ENCODE peak calls at places on chromosomes 1 and 21, in nine cellular contexts. One of them, this sample, is unnamed.

GRCh38 chr1:208524920-208525319 is 280.7 kb upstream of the PLXNA2 start:
- DNase-seq in NB4: no peak
- DNase-seq in Peyer's patch: no peak
- DNase-seq in fibroblast of villous mesenchyme: no peak
- DNase-seq in A549: no peak
- DNase-seq in kidney: no peak
- DNase-seq in cardiac muscle cell: no peak
- DNase-seq in DND-41: no peak
- DNase-seq in AG10803: peak; percentile 80
- DNase-seq in this sample: no peak

GRCh38 chr1:62259551-62259950 is 59.7 kb downstream of the KANK4 start:
- DNase-seq in NB4: no peak
- DNase-seq in Peyer's patch: no peak
- DNase-seq in fibroblast of villous mesenchyme: no peak
- DNase-seq in A549: no peak
- DNase-seq in kidney: no peak
- DNase-seq in cardiac muscle cell: no peak
- DNase-seq in DND-41: no peak
- DNase-seq in AG10803: no peak
- DNase-seq in this sample: no peak

GRCh38 chr1:172674831-172675613 is 16.1 kb downstream of the FASLG start:
- DNase-seq in NB4: no peak
- DNase-seq in Peyer's patch: no peak
- DNase-seq in fibroblast of villous mesenchyme: peak; percentile 73
- DNase-seq in A549: no peak
- DNase-seq in kidney: no peak
- DNase-seq in cardiac muscle cell: peak; percentile 19
- DNase-seq in DND-41: peak; percentile 63
- DNase-seq in AG10803: peak; percentile 50
- DNase-seq in this sample: no peak

GRCh38 chr1:177966199-177966598 is 3.7 kb downstream of the SEC16B start:
- DNase-seq in NB4: no peak
- DNase-seq in Peyer's patch: no peak
- DNase-seq in fibroblast of villous mesenchyme: peak; percentile 58
- DNase-seq in A549: no peak
- DNase-seq in kidney: no peak
- DNase-seq in cardiac muscle cell: no peak
- DNase-seq in DND-41: no peak
- DNase-seq in AG10803: peak; percentile 33
- DNase-seq in this sample: no peak

GRCh38 chr1:56032276-56032675 is 547.1 kb downstream of the PLPP3 start:
- DNase-seq in NB4: no peak
- DNase-seq in Peyer's patch: no peak
- DNase-seq in fibroblast of villous mesenchyme: no peak
- DNase-seq in A549: no peak
- DNase-seq in kidney: no peak
- DNase-seq in cardiac muscle cell: peak; percentile 30
- DNase-seq in DND-41: no peak
- DNase-seq in AG10803: peak; percentile 27
- DNase-seq in this sample: peak; percentile 31

GRCh38 chr1:3570081-3570986 is 41.0 kb downstream of the MEGF6 start:
- DNase-seq in NB4: peak; percentile 70
- DNase-seq in Peyer's patch: no peak
- DNase-seq in fibroblast of villous mesenchyme: no peak
- DNase-seq in A549: no peak
- DNase-seq in kidney: no peak
- DNase-seq in cardiac muscle cell: no peak
- DNase-seq in DND-41: peak; percentile 4
- DNase-seq in AG10803: no peak
- DNase-seq in this sample: no peak

GRCh38 chr1:95127380-95127779 is 10.2 kb downstream of the TLCD4 start:
- DNase-seq in NB4: no peak
- DNase-seq in Peyer's patch: no peak
- DNase-seq in fibroblast of villous mesenchyme: no peak
- DNase-seq in A549: no peak
- DNase-seq in kidney: no peak
- DNase-seq in cardiac muscle cell: no peak
- DNase-seq in DND-41: no peak
- DNase-seq in AG10803: no peak
- DNase-seq in this sample: no peak

GRCh38 chr21:45439171-45439872 is 34.4 kb downstream of the COL18A1 start:
- DNase-seq in NB4: peak; percentile 87
- DNase-seq in Peyer's patch: peak; percentile 90
- DNase-seq in fibroblast of villous mesenchyme: peak; percentile 96
- DNase-seq in A549: peak; percentile 78
- DNase-seq in kidney: peak; percentile 94
- DNase-seq in cardiac muscle cell: peak; percentile 94
- DNase-seq in DND-41: peak; percentile 80
- DNase-seq in AG10803: peak; percentile 85
- DNase-seq in this sample: peak; percentile 94

GRCh38 chr1:29876902-29877301 is 640.6 kb downstream of the PTPRU start:
- DNase-seq in NB4: peak; percentile 6
- DNase-seq in Peyer's patch: no peak
- DNase-seq in fibroblast of villous mesenchyme: no peak
- DNase-seq in A549: no peak
- DNase-seq in kidney: no peak
- DNase-seq in cardiac muscle cell: no peak
- DNase-seq in DND-41: no peak
- DNase-seq in AG10803: no peak
- DNase-seq in this sample: no peak

GRCh38 chr1:27599605-27600499 is 4.1 kb downstream of the AHDC1 start:
- DNase-seq in NB4: peak; percentile 77
- DNase-seq in Peyer's patch: no peak
- DNase-seq in fibroblast of villous mesenchyme: no peak
- DNase-seq in A549: no peak
- DNase-seq in kidney: no peak
- DNase-seq in cardiac muscle cell: no peak
- DNase-seq in DND-41: peak; percentile 76
- DNase-seq in AG10803: no peak
- DNase-seq in this sample: no peak

GRCh38 chr1:73671530-73671929 is 526.4 kb downstream of the LRRIQ3 start:
- DNase-seq in NB4: no peak
- DNase-seq in Peyer's patch: no peak
- DNase-seq in fibroblast of villous mesenchyme: no peak
- DNase-seq in A549: no peak
- DNase-seq in kidney: no peak
- DNase-seq in cardiac muscle cell: no peak
- DNase-seq in DND-41: no peak
- DNase-seq in AG10803: no peak
- DNase-seq in this sample: no peak

GRCh38 chr1:73673980-73674379 is 524.0 kb downstream of the LRRIQ3 start:
- DNase-seq in NB4: no peak
- DNase-seq in Peyer's patch: no peak
- DNase-seq in fibroblast of villous mesenchyme: no peak
- DNase-seq in A549: no peak
- DNase-seq in kidney: no peak
- DNase-seq in cardiac muscle cell: no peak
- DNase-seq in DND-41: no peak
- DNase-seq in AG10803: peak; percentile 5
- DNase-seq in this sample: no peak

DNA sequence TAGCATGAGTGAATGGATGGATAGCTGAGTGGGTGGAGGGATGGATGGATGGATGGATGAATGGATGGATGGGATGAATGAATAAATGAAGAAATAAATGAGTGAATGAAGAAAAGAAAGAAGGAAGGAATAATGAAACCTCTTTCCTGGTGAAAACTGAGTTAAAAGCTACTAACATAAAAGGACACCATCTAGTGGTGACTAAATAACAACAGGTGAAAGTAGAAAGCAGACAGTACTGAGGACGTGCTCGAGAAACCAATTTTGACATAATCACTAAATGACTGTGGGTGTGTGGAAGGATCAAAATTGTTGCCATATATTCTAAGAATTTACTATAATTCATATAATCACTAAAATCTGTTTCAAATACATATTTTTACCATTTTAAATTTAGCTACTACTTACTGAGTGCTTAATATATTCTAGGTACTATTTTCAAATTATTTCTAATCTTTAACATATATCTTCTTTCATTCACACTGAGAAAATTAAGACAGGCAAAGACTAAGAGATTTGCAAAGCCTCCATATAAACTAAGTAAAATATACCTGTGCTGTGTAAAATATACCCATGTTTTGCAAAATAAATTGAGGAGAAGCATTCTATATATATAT is 522.9 kb downstream of the LRRIQ3 start:
- DNase-seq in NB4: peak; percentile 3
- DNase-seq in Peyer's patch: no peak
- DNase-seq in fibroblast of villous mesenchyme: peak; percentile 1
- DNase-seq in A549: peak; percentile 1
- DNase-seq in kidney: no peak
- DNase-seq in cardiac muscle cell: peak; percentile 6
- DNase-seq in DND-41: no peak
- DNase-seq in AG10803: peak; percentile 20
- DNase-seq in this sample: peak; percentile 8
- TF ChIP-seq CTCF in NB4: peak; percentile 29
- TF ChIP-seq CTCF in Peyer's patch: peak; percentile 60
- TF ChIP-seq CTCF in fibroblast of villous mesenchyme: peak; percentile 34
- TF ChIP-seq CTCF in A549: peak; percentile 37
- TF ChIP-seq CTCF in kidney: peak; percentile 29
- TF ChIP-seq CTCF in cardiac muscle cell: peak; percentile 35
- TF ChIP-seq CTCF in DND-41: peak; percentile 69
- TF ChIP-seq CTCF in AG10803: peak; percentile 66
- TF ChIP-seq CTCF in this sample: peak; percentile 53

GRCh38 chr21:25573409-25574206 is 33.7 kb downstream of the MRPL39 start:
- DNase-seq in NB4: peak; percentile 61
- DNase-seq in Peyer's patch: no peak
- DNase-seq in fibroblast of villous mesenchyme: peak; percentile 84
- DNase-seq in A549: peak; percentile 29
- DNase-seq in kidney: no peak
- DNase-seq in cardiac muscle cell: peak; percentile 74
- DNase-seq in DND-41: peak; percentile 76
- DNase-seq in AG10803: peak; percentile 75
- DNase-seq in this sample: peak; percentile 81
- H3K4me3 ChIP-seq in NB4: no peak overlapping the region
- H3K4me3 ChIP-seq in Peyer's patch: no peak overlapping the region
- H3K4me3 ChIP-seq in fibroblast of villous mesenchyme: no peak overlapping the region
- H3K4me3 ChIP-seq in A549: no peak overlapping the region
- H3K4me3 ChIP-seq in kidney: no peak overlapping the region
- H3K4me3 ChIP-seq in cardiac muscle cell: no peak overlapping the region
- H3K4me3 ChIP-seq in DND-41: peak overlapping the region; percentile 14
- H3K4me3 ChIP-seq in AG10803: no peak overlapping the region
- H3K4me3 ChIP-seq in this sample: no peak overlapping the region

GRCh38 chr1:112501810-112502641 is 6.7 kb upstream of the WNT2B start:
- DNase-seq in NB4: peak; percentile 32
- DNase-seq in Peyer's patch: peak; percentile 87
- DNase-seq in fibroblast of villous mesenchyme: peak; percentile 71
- DNase-seq in A549: peak; percentile 57
- DNase-seq in kidney: peak; percentile 89
- DNase-seq in cardiac muscle cell: peak; percentile 86
- DNase-seq in DND-41: no peak
- DNase-seq in AG10803: peak; percentile 60
- DNase-seq in this sample: peak; percentile 72
- TF ChIP-seq CTCF in NB4: peak; percentile 36
- TF ChIP-seq CTCF in Peyer's patch: peak; percentile 85
- TF ChIP-seq CTCF in fibroblast of villous mesenchyme: peak; percentile 94
- TF ChIP-seq CTCF in A549: peak; percentile 51
- TF ChIP-seq CTCF in kidney: peak; percentile 61
- TF ChIP-seq CTCF in cardiac muscle cell: peak; percentile 95
- TF ChIP-seq CTCF in DND-41: no peak
- TF ChIP-seq CTCF in AG10803: peak; percentile 81
- TF ChIP-seq CTCF in this sample: peak; percentile 81

DNA sequence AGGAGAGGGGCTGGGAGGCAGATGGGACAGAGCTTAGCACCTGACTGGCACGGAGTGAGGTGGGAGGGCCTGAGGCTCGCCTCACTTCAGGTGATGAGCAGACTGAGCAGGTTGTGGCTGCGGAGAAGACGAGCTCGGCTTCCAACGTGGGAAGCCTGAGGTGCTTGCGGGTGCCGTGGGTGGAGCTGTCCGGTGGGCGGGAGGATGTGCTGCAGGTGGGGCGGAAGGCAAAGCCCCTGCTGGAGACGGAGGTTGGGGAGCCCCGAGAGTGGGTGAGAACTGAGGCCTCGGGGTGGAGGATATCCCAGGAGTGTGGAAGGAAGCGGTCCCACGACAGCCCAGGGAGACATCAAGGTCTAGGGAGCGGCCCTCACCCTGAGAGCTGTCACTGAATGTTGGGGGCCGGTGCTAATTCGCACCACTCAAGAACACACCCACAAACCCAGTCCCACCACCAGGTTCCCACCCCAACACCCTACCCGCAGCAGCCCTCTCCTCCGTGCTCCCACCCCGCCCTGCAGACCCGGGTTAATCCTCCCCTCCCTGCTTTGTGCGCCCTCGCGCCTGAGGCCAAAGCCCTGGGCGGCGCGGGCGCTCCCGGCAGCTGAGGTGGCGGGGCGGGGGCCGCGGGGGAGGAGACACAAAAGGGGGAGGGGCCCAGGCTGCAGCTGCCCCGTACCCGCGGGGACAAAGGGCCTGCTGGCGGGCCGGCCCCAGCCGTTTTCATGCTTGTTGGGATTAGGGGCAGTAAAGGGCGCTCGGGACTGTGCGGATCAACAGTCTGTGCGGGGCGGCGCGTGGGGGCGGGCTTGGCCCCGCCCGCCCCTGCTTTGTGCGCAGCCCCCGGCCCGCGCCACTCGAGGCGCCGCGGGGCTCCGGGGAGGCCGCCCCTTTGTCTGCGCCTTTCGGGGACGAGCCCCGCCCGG is 11.2 kb downstream of the C1orf216 start:
- DNase-seq in NB4: peak; percentile 60
- DNase-seq in Peyer's patch: peak; percentile 56
- DNase-seq in fibroblast of villous mesenchyme: no peak
- DNase-seq in A549: no peak
- DNase-seq in kidney: peak; percentile 74
- DNase-seq in cardiac muscle cell: peak; percentile 13
- DNase-seq in DND-41: peak; percentile 61
- DNase-seq in AG10803: no peak
- DNase-seq in this sample: no peak
- H3K4me3 ChIP-seq in NB4: no peak overlapping the region
- H3K4me3 ChIP-seq in Peyer's patch: peak overlapping the region; percentile 57
- H3K4me3 ChIP-seq in fibroblast of villous mesenchyme: peak overlapping the region; percentile 48
- H3K4me3 ChIP-seq in A549: peak overlapping the region; percentile 47
- H3K4me3 ChIP-seq in kidney: no peak overlapping the region
- H3K4me3 ChIP-seq in cardiac muscle cell: peak overlapping the region; percentile 46
- H3K4me3 ChIP-seq in DND-41: peak overlapping the region; percentile 29
- H3K4me3 ChIP-seq in AG10803: peak overlapping the region; percentile 49
- H3K4me3 ChIP-seq in this sample: peak overlapping the region; percentile 40

DNA sequence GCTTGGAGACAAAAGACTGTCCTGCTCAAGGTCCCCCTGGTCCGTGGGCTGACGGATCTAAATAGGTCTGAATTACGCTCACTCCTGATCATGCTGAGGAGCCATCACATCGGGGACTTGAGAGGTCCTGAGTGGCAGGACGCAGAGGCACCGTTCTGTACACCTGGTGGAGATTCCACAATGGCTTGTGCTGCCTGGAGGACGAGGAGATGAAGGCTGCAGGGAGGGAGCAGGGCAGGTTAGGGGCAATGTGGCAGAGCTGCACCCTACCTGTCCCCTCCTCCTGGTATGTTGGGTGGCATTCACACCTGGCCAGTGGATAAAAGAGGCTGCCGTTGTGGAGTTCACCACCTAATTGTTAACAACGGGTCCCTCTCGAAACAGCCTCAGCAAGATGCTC is 38.7 kb downstream of the RHBG start:
- DNase-seq in NB4: no peak
- DNase-seq in Peyer's patch: no peak
- DNase-seq in fibroblast of villous mesenchyme: no peak
- DNase-seq in A549: no peak
- DNase-seq in kidney: no peak
- DNase-seq in cardiac muscle cell: no peak
- DNase-seq in DND-41: no peak
- DNase-seq in AG10803: no peak
- DNase-seq in this sample: no peak
- TF ChIP-seq CTCF in NB4: no peak
- TF ChIP-seq CTCF in Peyer's patch: no peak
- TF ChIP-seq CTCF in fibroblast of villous mesenchyme: no peak
- TF ChIP-seq CTCF in A549: no peak
- TF ChIP-seq CTCF in kidney: no peak
- TF ChIP-seq CTCF in cardiac muscle cell: no peak
- TF ChIP-seq CTCF in DND-41: no peak
- TF ChIP-seq CTCF in AG10803: no peak
- TF ChIP-seq CTCF in this sample: no peak

This sample was measured in fibroblast of pulmonary artery.